ENCODE peak calls at places on chromosomes 11 and 22, in nine cellular contexts. One of them, this sample, is unnamed.

GRCh38 chr22:29213481-29213880 is 7.8 kb downstream of the EMID1 start:
- DNase-seq in CD8-positive, alpha-beta T cell: no peak
- DNase-seq in body of pancreas: no peak
- DNase-seq in astrocyte of the cerebellum: no peak
- DNase-seq in BE2C: no peak
- DNase-seq in A673: no peak
- DNase-seq in left lung: peak; percentile 49
- DNase-seq in heart left ventricle: no peak
- DNase-seq in endodermal cell: no peak
- DNase-seq in this sample: no peak

GRCh38 chr22:24338701-24339451 is 68.2 kb downstream of the SPECC1L start:
- DNase-seq in CD8-positive, alpha-beta T cell: no peak
- DNase-seq in body of pancreas: no peak
- DNase-seq in astrocyte of the cerebellum: peak; percentile 58
- DNase-seq in BE2C: no peak
- DNase-seq in A673: no peak
- DNase-seq in left lung: no peak
- DNase-seq in heart left ventricle: peak; percentile 21
- DNase-seq in endodermal cell: peak; percentile 68
- DNase-seq in this sample: no peak

GRCh38 chr11:36231300-36231699 is 57.9 kb downstream of the COMMD9 start:
- DNase-seq in CD8-positive, alpha-beta T cell: no peak
- DNase-seq in body of pancreas: no peak
- DNase-seq in astrocyte of the cerebellum: peak; percentile 24
- DNase-seq in BE2C: no peak
- DNase-seq in A673: peak; percentile 72
- DNase-seq in left lung: no peak
- DNase-seq in heart left ventricle: no peak
- DNase-seq in endodermal cell: no peak
- DNase-seq in this sample: no peak

GRCh38 chr11:64583296-64584262 is 7.4 kb upstream of the SLC22A12 start:
- DNase-seq in CD8-positive, alpha-beta T cell: no peak
- DNase-seq in body of pancreas: no peak
- DNase-seq in astrocyte of the cerebellum: no peak
- DNase-seq in BE2C: no peak
- DNase-seq in A673: no peak
- DNase-seq in left lung: peak; percentile 56
- DNase-seq in heart left ventricle: no peak
- DNase-seq in endodermal cell: no peak
- DNase-seq in this sample: no peak

GRCh38 chr11:17102447-17102846 is 25.0 kb upstream of the RPS13 start:
- DNase-seq in CD8-positive, alpha-beta T cell: no peak
- DNase-seq in body of pancreas: no peak
- DNase-seq in astrocyte of the cerebellum: no peak
- DNase-seq in BE2C: no peak
- DNase-seq in A673: no peak
- DNase-seq in left lung: no peak
- DNase-seq in heart left ventricle: no peak
- DNase-seq in endodermal cell: no peak
- DNase-seq in this sample: no peak

GRCh38 chr11:124716596-124716995 is 23.1 kb upstream of the NRGN start:
- DNase-seq in CD8-positive, alpha-beta T cell: no peak
- DNase-seq in body of pancreas: no peak
- DNase-seq in astrocyte of the cerebellum: no peak
- DNase-seq in BE2C: no peak
- DNase-seq in A673: peak; percentile 68
- DNase-seq in left lung: no peak
- DNase-seq in heart left ventricle: no peak
- DNase-seq in endodermal cell: no peak
- DNase-seq in this sample: no peak

GRCh38 chr11:115527534-115528125 is 23.4 kb upstream of the CADM1 start:
- DNase-seq in CD8-positive, alpha-beta T cell: no peak
- DNase-seq in body of pancreas: peak; percentile 33
- DNase-seq in astrocyte of the cerebellum: no peak
- DNase-seq in BE2C: no peak
- DNase-seq in A673: no peak
- DNase-seq in left lung: no peak
- DNase-seq in heart left ventricle: no peak
- DNase-seq in endodermal cell: peak; percentile 75
- DNase-seq in this sample: no peak

GRCh38 chr11:2743427-2744110 is 43.8 kb upstream of the KCNQ1OT1 start:
- DNase-seq in CD8-positive, alpha-beta T cell: no peak
- DNase-seq in body of pancreas: no peak
- DNase-seq in astrocyte of the cerebellum: no peak
- DNase-seq in BE2C: no peak
- DNase-seq in A673: no peak
- DNase-seq in left lung: peak; percentile 56
- DNase-seq in heart left ventricle: no peak
- DNase-seq in endodermal cell: no peak
- DNase-seq in this sample: no peak

GRCh38 chr22:24156146-24156914 is 25.0 kb upstream of the SUSD2 start:
- DNase-seq in CD8-positive, alpha-beta T cell: peak; percentile 72
- DNase-seq in body of pancreas: peak; percentile 26
- DNase-seq in astrocyte of the cerebellum: no peak
- DNase-seq in BE2C: peak; percentile 66
- DNase-seq in A673: peak; percentile 80
- DNase-seq in left lung: peak; percentile 89
- DNase-seq in heart left ventricle: no peak
- DNase-seq in endodermal cell: no peak
- DNase-seq in this sample: peak; percentile 64

GRCh38 chr22:45310331-45311032 is 748 bp downstream of the FAM118A start:
- DNase-seq in CD8-positive, alpha-beta T cell: no peak
- DNase-seq in body of pancreas: no peak
- DNase-seq in astrocyte of the cerebellum: no peak
- DNase-seq in BE2C: no peak
- DNase-seq in A673: peak; percentile 26
- DNase-seq in left lung: no peak
- DNase-seq in heart left ventricle: no peak
- DNase-seq in endodermal cell: peak; percentile 64
- DNase-seq in this sample: no peak

GRCh38 chr11:102653744-102654291 is 28.7 kb upstream of the MMP20 start:
- DNase-seq in CD8-positive, alpha-beta T cell: no peak
- DNase-seq in body of pancreas: no peak
- DNase-seq in astrocyte of the cerebellum: no peak
- DNase-seq in BE2C: no peak
- DNase-seq in A673: no peak
- DNase-seq in left lung: no peak
- DNase-seq in heart left ventricle: no peak
- DNase-seq in endodermal cell: no peak
- DNase-seq in this sample: no peak

GRCh38 chr11:128559496-128560103 is 27.8 kb downstream of the ETS1 start:
- DNase-seq in CD8-positive, alpha-beta T cell: no peak
- DNase-seq in body of pancreas: no peak
- DNase-seq in astrocyte of the cerebellum: no peak
- DNase-seq in BE2C: no peak
- DNase-seq in A673: no peak
- DNase-seq in left lung: no peak
- DNase-seq in heart left ventricle: no peak
- DNase-seq in endodermal cell: no peak
- DNase-seq in this sample: no peak

GRCh38 chr22:39567135-39567946 is 3.2 kb upstream of the CACNA1I start:
- DNase-seq in CD8-positive, alpha-beta T cell: peak; percentile 48
- DNase-seq in body of pancreas: no peak
- DNase-seq in astrocyte of the cerebellum: no peak
- DNase-seq in BE2C: no peak
- DNase-seq in A673: no peak
- DNase-seq in left lung: no peak
- DNase-seq in heart left ventricle: no peak
- DNase-seq in endodermal cell: no peak
- DNase-seq in this sample: no peak

GRCh38 chr22:36286096-36286957 is 33.4 kb downstream of the APOL1 start:
- DNase-seq in CD8-positive, alpha-beta T cell: peak; percentile 68
- DNase-seq in body of pancreas: peak; percentile 66
- DNase-seq in astrocyte of the cerebellum: peak; percentile 57
- DNase-seq in BE2C: peak; percentile 86
- DNase-seq in A673: peak; percentile 89
- DNase-seq in left lung: peak; percentile 89
- DNase-seq in heart left ventricle: peak; percentile 75
- DNase-seq in endodermal cell: peak; percentile 97
- DNase-seq in this sample: peak; percentile 57

GRCh38 chr11:32439488-32440210 is 4.3 kb upstream of the WT1 start:
- DNase-seq in CD8-positive, alpha-beta T cell: no peak
- DNase-seq in body of pancreas: no peak
- DNase-seq in astrocyte of the cerebellum: no peak
- DNase-seq in BE2C: no peak
- DNase-seq in A673: peak; percentile 91
- DNase-seq in left lung: no peak
- DNase-seq in heart left ventricle: no peak
- DNase-seq in endodermal cell: peak; percentile 55
- DNase-seq in this sample: no peak

GRCh38 chr11:7871056-7871455 is 60.0 kb downstream of the OR10A6 start:
- DNase-seq in CD8-positive, alpha-beta T cell: no peak
- DNase-seq in body of pancreas: no peak
- DNase-seq in astrocyte of the cerebellum: no peak
- DNase-seq in BE2C: no peak
- DNase-seq in A673: no peak
- DNase-seq in left lung: no peak
- DNase-seq in heart left ventricle: no peak
- DNase-seq in endodermal cell: no peak
- DNase-seq in this sample: no peak

GRCh38 chr11:96388891-96389603 is 665 bp downstream of the CCDC82 start:
- DNase-seq in CD8-positive, alpha-beta T cell: no peak
- DNase-seq in body of pancreas: no peak
- DNase-seq in astrocyte of the cerebellum: no peak
- DNase-seq in BE2C: no peak
- DNase-seq in A673: no peak
- DNase-seq in left lung: no peak
- DNase-seq in heart left ventricle: no peak
- DNase-seq in endodermal cell: no peak
- DNase-seq in this sample: no peak

GRCh38 chr11:122782222-122782621 is 56.1 kb upstream of the CRTAM start:
- DNase-seq in CD8-positive, alpha-beta T cell: no peak
- DNase-seq in body of pancreas: no peak
- DNase-seq in astrocyte of the cerebellum: no peak
- DNase-seq in BE2C: no peak
- DNase-seq in A673: no peak
- DNase-seq in left lung: no peak
- DNase-seq in heart left ventricle: no peak
- DNase-seq in endodermal cell: no peak
- DNase-seq in this sample: no peak

GRCh38 chr11:65640483-65641207 is 2.7 kb downstream of the SIPA1 start:
- DNase-seq in CD8-positive, alpha-beta T cell: peak; percentile 52
- DNase-seq in body of pancreas: peak; percentile 70
- DNase-seq in astrocyte of the cerebellum: no peak
- DNase-seq in BE2C: no peak
- DNase-seq in A673: no peak
- DNase-seq in left lung: peak; percentile 92
- DNase-seq in heart left ventricle: peak; percentile 68
- DNase-seq in endodermal cell: no peak
- DNase-seq in this sample: peak; percentile 54
- TF ChIP-seq CTCF in CD8-positive, alpha-beta T cell: no peak
- TF ChIP-seq CTCF in body of pancreas: no peak
- TF ChIP-seq CTCF in astrocyte of the cerebellum: no peak
- TF ChIP-seq CTCF in BE2C: no peak
- TF ChIP-seq CTCF in A673: no peak
- TF ChIP-seq CTCF in left lung: no peak
- TF ChIP-seq CTCF in heart left ventricle: no peak
- TF ChIP-seq CTCF in endodermal cell: no peak
- TF ChIP-seq CTCF in this sample: no peak

DNA sequence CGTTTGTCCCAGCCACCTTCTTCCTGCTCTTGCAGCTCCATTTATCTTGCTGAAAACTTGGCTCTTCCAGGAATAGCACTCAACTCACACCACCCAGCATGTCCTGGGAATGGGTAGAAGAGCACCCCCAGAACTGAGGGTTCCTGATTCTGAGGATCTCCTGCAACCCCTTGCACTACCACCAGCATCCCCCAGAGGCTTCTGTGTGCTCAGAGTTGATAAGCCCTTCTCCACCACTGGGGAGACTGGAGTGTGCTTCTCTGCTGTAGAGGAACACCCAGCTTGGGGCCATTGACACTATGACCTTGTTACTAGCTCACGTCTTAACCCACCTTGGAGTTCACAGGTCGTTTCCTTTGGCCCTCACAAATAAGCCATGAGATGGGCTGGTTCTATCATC is 121.0 kb downstream of the GRIK4 start:
- DNase-seq in CD8-positive, alpha-beta T cell: no peak
- DNase-seq in body of pancreas: no peak
- DNase-seq in astrocyte of the cerebellum: no peak
- DNase-seq in BE2C: no peak
- DNase-seq in A673: peak; percentile 19
- DNase-seq in left lung: no peak
- DNase-seq in heart left ventricle: no peak
- DNase-seq in endodermal cell: no peak
- DNase-seq in this sample: no peak
- TF ChIP-seq CTCF in CD8-positive, alpha-beta T cell: no peak
- TF ChIP-seq CTCF in body of pancreas: no peak
- TF ChIP-seq CTCF in astrocyte of the cerebellum: peak; percentile 25
- TF ChIP-seq CTCF in BE2C: peak; percentile 39
- TF ChIP-seq CTCF in A673: peak; percentile 33
- TF ChIP-seq CTCF in left lung: no peak
- TF ChIP-seq CTCF in heart left ventricle: no peak
- TF ChIP-seq CTCF in endodermal cell: peak; percentile 73
- TF ChIP-seq CTCF in this sample: no peak

GRCh38 chr22:47167056-47167455 is 404.6 kb downstream of the TBC1D22A start:
- DNase-seq in CD8-positive, alpha-beta T cell: no peak
- DNase-seq in body of pancreas: no peak
- DNase-seq in astrocyte of the cerebellum: no peak
- DNase-seq in BE2C: no peak
- DNase-seq in A673: no peak
- DNase-seq in left lung: no peak
- DNase-seq in heart left ventricle: no peak
- DNase-seq in endodermal cell: peak; percentile 48
- DNase-seq in this sample: no peak

GRCh38 chr22:47171441-47172221 is 409.2 kb downstream of the TBC1D22A start:
- DNase-seq in CD8-positive, alpha-beta T cell: no peak
- DNase-seq in body of pancreas: peak; percentile 1
- DNase-seq in astrocyte of the cerebellum: no peak
- DNase-seq in BE2C: no peak
- DNase-seq in A673: no peak
- DNase-seq in left lung: no peak
- DNase-seq in heart left ventricle: peak; percentile 6
- DNase-seq in endodermal cell: peak; percentile 33
- DNase-seq in this sample: no peak

GRCh38 chr22:47168441-47168840 is 406.0 kb downstream of the TBC1D22A start:
- DNase-seq in CD8-positive, alpha-beta T cell: no peak
- DNase-seq in body of pancreas: no peak
- DNase-seq in astrocyte of the cerebellum: no peak
- DNase-seq in BE2C: no peak
- DNase-seq in A673: no peak
- DNase-seq in left lung: no peak
- DNase-seq in heart left ventricle: no peak
- DNase-seq in endodermal cell: peak; percentile 31
- DNase-seq in this sample: no peak

GRCh38 chr22:47169801-47170140 is 407.3 kb downstream of the TBC1D22A start:
- DNase-seq in CD8-positive, alpha-beta T cell: no peak
- DNase-seq in body of pancreas: no peak
- DNase-seq in astrocyte of the cerebellum: no peak
- DNase-seq in BE2C: no peak
- DNase-seq in A673: no peak
- DNase-seq in left lung: no peak
- DNase-seq in heart left ventricle: no peak
- DNase-seq in endodermal cell: no peak
- DNase-seq in this sample: no peak

GRCh38 chr22:47168900-47169800 is 406.7 kb downstream of the TBC1D22A start:
- DNase-seq in CD8-positive, alpha-beta T cell: no peak
- DNase-seq in body of pancreas: peak; percentile 12
- DNase-seq in astrocyte of the cerebellum: no peak
- DNase-seq in BE2C: peak; percentile 54
- DNase-seq in A673: peak; percentile 15
- DNase-seq in left lung: peak; percentile 72
- DNase-seq in heart left ventricle: peak; percentile 2
- DNase-seq in endodermal cell: peak; percentile 84
- DNase-seq in this sample: no peak
- TF ChIP-seq CTCF in CD8-positive, alpha-beta T cell: no peak
- TF ChIP-seq CTCF in body of pancreas: no peak
- TF ChIP-seq CTCF in astrocyte of the cerebellum: peak; percentile 16
- TF ChIP-seq CTCF in BE2C: peak; percentile 47
- TF ChIP-seq CTCF in A673: peak; percentile 39
- TF ChIP-seq CTCF in left lung: no peak
- TF ChIP-seq CTCF in heart left ventricle: peak; percentile 28
- TF ChIP-seq CTCF in endodermal cell: peak; percentile 77
- TF ChIP-seq CTCF in this sample: no peak

GRCh38 chr22:22129387-22129786 is 115.2 kb upstream of the VPREB1 start:
- DNase-seq in CD8-positive, alpha-beta T cell: no peak
- DNase-seq in body of pancreas: no peak
- DNase-seq in astrocyte of the cerebellum: no peak
- DNase-seq in BE2C: no peak
- DNase-seq in A673: no peak
- DNase-seq in left lung: no peak
- DNase-seq in heart left ventricle: no peak
- DNase-seq in endodermal cell: no peak
- DNase-seq in this sample: no peak
- TF ChIP-seq CTCF in CD8-positive, alpha-beta T cell: no peak
- TF ChIP-seq CTCF in body of pancreas: no peak
- TF ChIP-seq CTCF in astrocyte of the cerebellum: no peak
- TF ChIP-seq CTCF in BE2C: no peak
- TF ChIP-seq CTCF in A673: no peak
- TF ChIP-seq CTCF in left lung: no peak
- TF ChIP-seq CTCF in heart left ventricle: no peak
- TF ChIP-seq CTCF in endodermal cell: no peak
- TF ChIP-seq CTCF in this sample: no peak

This sample was measured in activated B cell treated with CpG ODN at 0.5 μM for 24 hours.